ENCODE peak calls at places on chromosomes 16 and 17, in five cellular contexts. H, O, X, K and E are unnamed samples.

GRCh38 chr16:85570213-85570734 is 42.8 kb upstream of the GSE1 start:
- DNase-seq in X (no peak), O (peak; percentile 36), K (no peak), H (no peak), E (peak; percentile 66)

GRCh38 chr17:28318759-28319660 is at the start of gene TMEM97:
- DNase-seq in H (peak; percentile 98), X (peak; percentile 85), O (peak; percentile 96), K (peak; percentile 94), E (peak; percentile 96)

GRCh38 chr16:89909777-89910716 is 8.6 kb upstream of the MC1R start:
- DNase-seq in O (peak; percentile 62), X (no peak), H (peak; percentile 86), K (peak; percentile 92), E (peak; percentile 86)

GRCh38 chr16:57042157-57043111 is 49.9 kb upstream of the CPNE2 start:
- DNase-seq in H (no peak), K (no peak), X (no peak), O (peak; percentile 77), E (peak; percentile 84)

GRCh38 chr17:30095507-30096244 is 20.9 kb upstream of the NSRP1 start:
- DNase-seq in K (no peak), X (no peak), O (no peak), H (peak; percentile 85), E (peak; percentile 36)

GRCh38 chr17:38747385-38748328 is 479 bp downstream of the PCGF2 start:
- DNase-seq in K (peak; percentile 65), X (no peak), O (no peak), H (peak; percentile 37), E (peak; percentile 71)

GRCh38 chr17:40058151-40058784 is 4.1 kb upstream of the MED24 start:
- DNase-seq in X (no peak), H (no peak), O (no peak), K (no peak), E (no peak)

GRCh38 chr17:75869282-75870141 is 8.9 kb downstream of the TRIM47 start:
- DNase-seq in O (no peak), X (no peak), K (no peak), H (no peak), E (no peak)

GRCh38 chr17:73189417-73190099 is 3.3 kb upstream of the COG1 start:
- DNase-seq in H (peak; percentile 30), K (peak; percentile 76), O (no peak), X (no peak), E (peak; percentile 43)

GRCh38 chr17:35849469-35850348 is 19.0 kb downstream of the HEATR9 start:
- DNase-seq in K (peak; percentile 66), O (peak; percentile 32), X (no peak), H (peak; percentile 58), E (peak; percentile 65)

GRCh38 chr17:76076100-76076764 is 1.7 kb downstream of the GALR2 start:
- DNase-seq in X (no peak), H (no peak), K (no peak), O (no peak), E (no peak)

GRCh38 chr16:89087922-89088321 is 5.7 kb upstream of the ACSF3 start:
- DNase-seq in H (no peak), O (no peak), K (no peak), X (no peak), E (no peak)

GRCh38 chr16:66205287-66206167 is 161.0 kb upstream of the CDH5 start:
- DNase-seq in H (peak; percentile 66), X (no peak), K (no peak), O (no peak), E (no peak)

GRCh38 chr16:15701975-15702970 is 52.2 kb downstream of the NDE1 start:
- DNase-seq in H (no peak), O (no peak), K (no peak), X (no peak), E (no peak)

GRCh38 chr16:31636433-31636832 is 108.7 kb downstream of the AHSP start:
- DNase-seq in K (no peak), H (no peak), O (no peak), X (no peak), E (no peak)

GRCh38 chr16:84842516-84843148 is 22.8 kb downstream of the CRISPLD2 start:
- DNase-seq in X (no peak), O (no peak), K (no peak), H (no peak), E (no peak)

GRCh38 chr17:68908045-68908444 is 47.1 kb downstream of the ABCA8 start:
- DNase-seq in H (no peak), O (no peak), K (no peak), X (no peak), E (peak; percentile 14)

GRCh38 chr16:11118479-11118878 is 137.5 kb downstream of the SOCS1 start:
- DNase-seq in H (no peak), X (no peak), O (no peak), K (no peak), E (no peak)

GRCh38 chr16:11196286-11196828 is 59.6 kb downstream of the SOCS1 start:
- DNase-seq in K (no peak), O (no peak), X (no peak), H (no peak), E (no peak)

GRCh38 chr16:71255721-71256120 is 25.2 kb upstream of the HYDIN start:
- DNase-seq in X (no peak), H (no peak), K (no peak), O (no peak), E (no peak)

GRCh38 chr17:28472871-28473497 is 460 bp upstream of the SLC13A2 start:
- DNase-seq in H (no peak), X (no peak), O (no peak), K (no peak), E (no peak)

GRCh38 chr17:31476525-31477416 is 85.3 kb downstream of the RAB11FIP4 start:
- DNase-seq in O (no peak), H (no peak), K (no peak), X (no peak), E (no peak)

GRCh38 chr16:4064950-4065352 is 51.3 kb downstream of the ADCY9 start:
- DNase-seq in X (no peak), O (no peak), H (no peak), K (no peak), E (no peak)

GRCh38 chr17:71329310-71330098 is 791.3 kb upstream of the SOX9 start:
- DNase-seq in O (no peak), H (no peak), K (no peak), X (no peak), E (no peak)

GRCh38 chr17:71325886-71326285 is 794.9 kb upstream of the SOX9 start:
- DNase-seq in H (no peak), K (no peak), O (no peak), X (no peak), E (no peak)

GRCh38 chr17:71331754-71332153 is 789.1 kb upstream of the SOX9 start:
- DNase-seq in X (no peak), H (no peak), O (no peak), K (no peak), E (no peak)

GRCh38 chr17:71327376-71328059 is 793.3 kb upstream of the SOX9 start:
- DNase-seq in X (no peak), O (no peak), K (no peak), H (no peak), E (no peak)

DNA sequence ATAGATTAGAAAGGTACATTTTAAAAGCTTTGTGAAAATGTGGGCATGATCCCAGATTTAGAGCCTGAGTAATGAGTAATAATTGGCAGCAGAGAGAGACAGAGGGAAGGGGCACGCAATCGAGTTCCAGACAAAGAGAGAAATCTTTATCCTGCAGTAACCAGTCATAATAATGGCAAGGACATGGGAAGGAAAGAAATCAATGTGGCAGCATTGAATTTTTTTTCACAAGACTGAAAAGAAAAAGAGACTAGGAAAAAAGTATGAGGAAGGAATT is 790.8 kb upstream of the SOX9 start:
- DNase-seq in X (no peak), O (no peak), K (no peak), H (no peak), E (no peak)
- TF ChIP-seq CTCF in X (no peak), O (no peak), K (no peak), H (no peak), E (no peak)

DNA sequence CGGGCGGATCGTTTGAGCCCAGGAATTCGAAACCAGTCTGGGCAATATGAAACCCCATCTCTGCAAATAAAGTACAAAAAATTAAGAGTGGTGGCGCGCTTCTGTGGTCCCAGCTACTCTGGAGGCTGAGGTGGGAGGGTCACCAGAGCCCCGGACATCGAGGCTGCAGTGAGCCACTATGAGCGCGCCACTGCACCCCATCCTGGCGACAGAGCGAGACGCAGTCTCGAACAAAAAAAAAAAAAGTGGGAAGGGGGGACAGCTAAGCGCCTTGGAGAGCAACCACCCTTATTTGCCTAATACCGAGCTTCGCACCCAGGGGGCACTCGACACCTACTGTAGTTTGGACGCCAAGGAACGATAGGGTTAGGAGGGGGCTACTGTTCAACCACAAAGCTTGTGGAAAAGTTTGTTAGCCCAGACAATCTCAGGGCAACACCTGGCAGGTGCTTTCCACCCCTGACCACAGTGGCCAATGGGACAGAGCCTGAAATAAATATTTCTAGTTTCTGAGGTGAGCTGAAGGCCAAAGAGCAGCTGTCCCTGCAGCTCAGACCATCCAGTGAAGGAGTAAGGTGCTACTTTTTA is 847 bp upstream of the PSMC3IP start:
- DNase-seq in O (peak; percentile 87), H (peak; percentile 82), K (peak; percentile 88), X (no peak), E (peak; percentile 88)
- TF ChIP-seq CTCF in O (peak; percentile 74), H (peak; percentile 64), K (peak; percentile 90), X (peak; percentile 74), E (peak; percentile 81)

DNA sequence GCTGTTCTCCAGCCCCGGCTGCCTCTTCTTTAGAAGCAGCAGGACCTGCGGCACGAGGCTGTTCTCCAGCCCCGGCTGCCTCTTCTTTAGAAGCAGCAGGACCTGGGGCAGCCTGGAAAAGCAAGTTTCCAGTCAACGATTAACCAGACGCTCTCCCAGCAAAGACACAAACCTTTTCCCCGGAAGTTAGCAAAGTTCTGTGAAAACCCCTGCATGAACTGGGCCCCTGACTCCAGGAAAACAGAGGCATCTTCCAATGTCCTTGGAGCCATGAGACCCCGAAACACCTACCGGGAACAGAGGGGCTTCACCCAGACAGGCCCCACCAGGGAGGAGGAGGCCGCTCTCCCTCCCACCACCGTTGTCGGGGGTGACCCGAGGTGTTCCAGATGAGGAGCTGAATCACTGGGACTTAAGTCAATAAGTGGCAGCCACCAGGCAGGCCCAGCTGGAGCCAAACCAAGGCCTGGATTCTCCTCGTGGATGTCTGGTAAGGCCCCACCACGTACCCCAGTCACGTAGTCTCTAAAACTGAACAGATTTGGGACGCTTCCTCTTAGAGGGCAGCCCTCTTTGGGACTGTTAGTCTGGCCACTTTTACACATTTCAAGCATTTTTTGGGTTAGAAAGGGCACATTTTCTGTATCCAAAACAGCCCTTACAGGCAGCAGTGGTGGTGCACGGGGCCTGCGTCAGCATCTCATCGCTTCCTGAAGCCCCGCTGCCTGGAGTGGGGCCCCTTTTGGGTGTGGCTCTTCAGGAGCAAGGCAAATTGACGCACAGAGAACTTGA is at the start of gene RPH3AL:
- DNase-seq in H (no peak), K (peak; percentile 25), X (no peak), O (no peak), E (no peak)
- TF ChIP-seq CTCF in H (no peak), K (no peak), X (no peak), O (no peak), E (no peak)

DNA sequence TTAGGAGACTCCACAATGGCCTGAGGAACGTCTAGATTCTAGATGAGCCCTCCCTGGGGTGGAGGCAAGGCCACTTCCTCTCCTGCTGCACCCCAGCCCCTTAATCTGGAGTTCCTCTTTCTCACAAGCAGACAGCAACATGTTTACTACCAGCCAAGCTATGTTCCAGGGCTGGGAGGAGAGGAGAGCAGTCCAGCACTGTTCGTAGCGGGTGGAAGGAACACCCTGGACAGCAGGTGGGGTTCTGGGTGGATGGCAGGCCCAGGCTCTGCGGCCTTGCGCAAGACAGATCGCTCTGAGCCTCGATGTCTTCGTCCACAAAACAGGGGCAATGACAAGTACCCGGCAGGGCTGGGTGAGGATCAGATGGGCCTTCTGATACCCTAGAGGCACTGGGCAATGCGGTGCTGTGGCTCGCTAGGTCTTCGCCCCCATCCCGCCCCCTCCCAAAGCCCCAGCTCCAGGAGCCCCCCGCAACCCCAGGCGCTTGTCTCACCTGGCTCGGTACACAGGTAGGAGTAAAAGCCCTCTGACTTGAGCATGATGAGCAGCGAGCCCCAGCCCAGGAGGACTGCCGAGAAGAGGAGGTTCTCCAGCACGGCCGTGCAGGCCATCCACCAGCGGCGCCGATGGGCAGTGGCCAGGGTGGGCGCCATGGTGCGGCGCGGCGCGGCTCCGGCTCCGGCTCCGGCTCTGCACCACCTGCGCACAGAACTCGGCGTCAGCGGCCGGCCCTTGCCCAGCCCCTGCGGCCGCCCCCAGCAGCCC is 1.2 kb downstream of the SLC43A2 start:
- DNase-seq in X (no peak), K (peak; percentile 26), H (no peak), O (peak; percentile 77), E (peak; percentile 60)
- TF ChIP-seq CTCF in X (no peak), K (no peak), H (no peak), O (no peak), E (no peak)